ENCODE peak calls at places on chromosome 20, in four cellular contexts. Q is OCI-LY7, B is A673, V is transverse colon. L is an unnamed sample.
A peak's percentile ranks its signal among the peaks of the same experiment; 100 is the strongest.

GRCh38 chr20:57065646-57066045 is 200.8 kb downstream of the BMP7 start:
- DNase-seq in Q (no peak), B (no peak), V (no peak), L (no peak)

GRCh38 chr20:35004749-35005462 is 49.2 kb downstream of the MYH7B start:
- DNase-seq in Q (no peak), B (no peak), V (peak; percentile 4), L (no peak)

GRCh38 chr20:63896136-63896890 is 1.4 kb downstream of the DNAJC5 start:
- DNase-seq in Q (peak; percentile 59), B (no peak), V (peak; percentile 65), L (peak; percentile 57)

GRCh38 chr20:8215516-8215915 is 83.5 kb downstream of the PLCB1 start:
- DNase-seq in Q (no peak), B (no peak), V (no peak), L (no peak)

GRCh38 chr20:59747671-59748515 is 143.6 kb downstream of the PHACTR3 start:
- DNase-seq in Q (no peak), B (peak; percentile 21), V (no peak), L (no peak)

GRCh38 chr20:10578607-10579006 is 95.2 kb downstream of the JAG1 start:
- DNase-seq in Q (no peak), B (no peak), V (no peak), L (no peak)

GRCh38 chr20:62545271-62545670 is 69.5 kb upstream of the GATA5 start:
- DNase-seq in Q (no peak), B (no peak), V (no peak), L (no peak)

GRCh38 chr20:11549172-11550117 is 368.2 kb upstream of the BTBD3 start:
- DNase-seq in Q (no peak), B (peak; percentile 15), V (no peak), L (no peak)

GRCh38 chr20:62823688-62824475 is 7.0 kb downstream of the COL9A3 start:
- DNase-seq in Q (no peak), B (no peak), V (no peak), L (no peak)

GRCh38 chr20:46408281-46408731 is 1.9 kb upstream of the ELMO2 start:
- DNase-seq in Q (no peak), B (no peak), V (no peak), L (no peak)

GRCh38 chr20:43914697-43915208 is at the start of gene TOX2:
- DNase-seq in Q (no peak), B (peak; percentile 83), V (peak; percentile 62), L (peak; percentile 76)

GRCh38 chr20:43916073-43916874 is 1.6 kb downstream of the TOX2 start:
- DNase-seq in Q (no peak), B (peak; percentile 56), V (no peak), L (peak; percentile 50)

GRCh38 chr20:43913291-43914025 is 1.2 kb upstream of the TOX2 start:
- DNase-seq in Q (no peak), B (no peak), V (no peak), L (no peak)

GRCh38 chr20:43915209-43916072 is 789 bp downstream of the TOX2 start:
- DNase-seq in Q (no peak), B (no peak), V (peak; percentile 30), L (peak; percentile 71)

DNA sequence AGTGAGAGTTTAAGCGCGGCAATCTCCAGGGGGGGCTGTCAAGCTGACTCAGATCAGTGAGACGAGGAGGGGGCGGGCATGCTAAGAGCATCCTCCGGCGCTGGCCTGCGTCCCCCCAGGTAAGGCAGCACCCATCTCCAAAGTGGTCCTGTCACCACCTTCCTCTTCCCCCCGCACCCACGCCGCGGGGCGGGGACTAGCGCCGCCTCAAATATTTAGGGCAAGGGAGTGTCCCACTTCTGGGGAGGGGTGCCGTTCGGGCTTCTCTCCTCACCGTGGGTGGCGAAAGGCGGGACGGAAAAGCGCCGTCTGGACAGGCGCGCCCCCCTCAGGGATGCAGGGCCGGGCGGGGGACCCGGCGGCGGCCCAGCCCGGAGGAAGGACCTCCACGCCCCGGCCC is 366 bp upstream of the TOX2 start:
- DNase-seq in Q (no peak), B (peak; percentile 63), V (no peak), L (peak; percentile 74)
- TF ChIP-seq CTCF in Q (no peak), B (no peak), V (no peak), L (no peak)

DNA sequence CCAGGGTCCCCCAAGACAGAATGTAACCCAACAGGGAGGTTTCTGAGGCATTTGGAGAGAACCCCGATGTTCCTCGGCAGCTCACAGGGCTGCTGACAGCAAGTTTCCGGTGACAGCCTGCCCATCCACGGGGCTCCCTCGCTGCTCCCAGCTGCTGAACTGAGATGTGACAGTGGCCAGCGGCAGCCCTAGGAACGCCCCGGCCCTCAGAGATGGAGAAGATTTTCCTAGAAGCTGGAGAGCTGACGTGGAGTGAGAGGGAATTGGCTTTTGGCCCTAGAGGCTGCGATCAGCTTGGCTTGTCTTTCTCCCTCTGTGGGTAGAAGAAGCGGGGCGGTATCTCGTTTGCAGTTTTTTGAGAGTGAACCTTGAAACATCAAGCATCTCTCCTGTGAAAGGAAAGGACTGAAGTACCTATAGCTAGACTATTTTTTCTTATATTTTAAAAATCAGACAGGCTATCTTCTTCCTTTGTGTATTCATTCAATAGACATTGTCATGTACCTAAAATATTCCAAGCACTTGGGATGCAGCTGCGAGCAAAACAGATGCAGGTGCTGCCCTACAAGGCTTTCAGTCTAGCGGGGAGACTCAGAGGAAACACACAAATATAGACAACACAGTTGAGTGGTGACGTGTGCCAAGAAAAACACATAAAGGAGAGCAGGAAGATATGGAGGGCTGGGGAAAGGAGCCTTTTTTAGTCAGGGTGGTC is 28.4 kb upstream of the NFATC2 start:
- DNase-seq in Q (no peak), B (no peak), V (peak; percentile 15), L (no peak)
- H3K4me3 ChIP-seq in Q (no peak overlapping the region), B (no peak overlapping the region), V (no peak overlapping the region), L (no peak overlapping the region)

GRCh38 chr20:5113615-5113986 is 6.2 kb downstream of the PCNA start:
- DNase-seq in Q (no peak), B (no peak), V (no peak), L (no peak)

GRCh38 chr20:5119143-5119434 is 669 bp downstream of the PCNA start:
- DNase-seq in Q (no peak), B (no peak), V (no peak), L (no peak)

GRCh38 chr20:5118220-5119142 is 1.3 kb downstream of the PCNA start:
- DNase-seq in Q (peak; percentile 39), B (no peak), V (no peak), L (no peak)

GRCh38 chr20:5116875-5117274 is 2.9 kb downstream of the PCNA start:
- DNase-seq in Q (no peak), B (no peak), V (no peak), L (no peak)

GRCh38 chr20:5114403-5114802 is 5.4 kb downstream of the PCNA start:
- DNase-seq in Q (no peak), B (no peak), V (no peak), L (no peak)
- H3K36me3 ChIP-seq in Q (peaks cover 81% of the 10 kb centered on the region), B (peaks cover 71% of the 10 kb centered on the region), V (no peaks in the 10 kb centered on the region), L (peaks cover 6% of the 10 kb centered on the region)

GRCh38 chr20:17437251-17437650 is 93.9 kb downstream of the BFSP1 start:
- DNase-seq in Q (no peak), B (no peak), V (no peak), L (no peak)

GRCh38 chr20:17441745-17442144 is 89.4 kb downstream of the BFSP1 start:
- DNase-seq in Q (no peak), B (no peak), V (no peak), L (no peak)

GRCh38 chr20:17439897-17440296 is 91.3 kb downstream of the BFSP1 start:
- DNase-seq in Q (no peak), B (no peak), V (no peak), L (no peak)

GRCh38 chr20:17436664-17437063 is 94.5 kb downstream of the BFSP1 start:
- DNase-seq in Q (no peak), B (no peak), V (no peak), L (no peak)

DNA sequence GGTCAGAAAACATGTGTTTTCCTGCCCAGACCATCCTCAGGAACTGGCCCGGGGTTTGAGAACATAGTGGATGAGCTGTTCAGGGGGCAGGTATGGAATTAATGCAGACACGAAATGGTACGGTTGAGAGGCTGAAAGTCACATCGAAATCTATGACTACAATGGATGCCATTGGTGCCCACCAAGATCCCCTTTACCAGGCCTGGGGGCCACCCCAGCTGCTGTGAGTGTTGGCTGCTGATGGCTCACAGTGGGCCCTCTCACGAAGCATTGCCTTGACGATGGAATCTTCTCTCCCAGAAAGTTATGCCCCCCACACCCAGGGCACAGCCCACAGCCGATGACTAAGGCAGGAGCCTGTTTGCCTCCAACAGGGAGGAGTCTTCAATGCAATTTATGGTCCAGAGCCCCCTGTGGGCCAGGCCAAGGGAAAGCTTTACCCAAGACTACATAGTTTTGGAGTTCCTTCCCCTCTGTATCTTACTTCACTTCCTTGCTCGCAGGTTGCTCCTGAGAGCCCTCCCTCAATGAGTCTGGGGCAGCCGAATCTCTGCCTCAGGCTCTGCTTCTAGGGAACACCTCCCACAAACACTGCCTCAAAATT is 92.6 kb downstream of the BFSP1 start:
- DNase-seq in Q (no peak), B (peak; percentile 31), V (no peak), L (no peak)
- TF ChIP-seq CTCF in Q (no peak), B (no peak), V (no peak), L (no peak)

DNA sequence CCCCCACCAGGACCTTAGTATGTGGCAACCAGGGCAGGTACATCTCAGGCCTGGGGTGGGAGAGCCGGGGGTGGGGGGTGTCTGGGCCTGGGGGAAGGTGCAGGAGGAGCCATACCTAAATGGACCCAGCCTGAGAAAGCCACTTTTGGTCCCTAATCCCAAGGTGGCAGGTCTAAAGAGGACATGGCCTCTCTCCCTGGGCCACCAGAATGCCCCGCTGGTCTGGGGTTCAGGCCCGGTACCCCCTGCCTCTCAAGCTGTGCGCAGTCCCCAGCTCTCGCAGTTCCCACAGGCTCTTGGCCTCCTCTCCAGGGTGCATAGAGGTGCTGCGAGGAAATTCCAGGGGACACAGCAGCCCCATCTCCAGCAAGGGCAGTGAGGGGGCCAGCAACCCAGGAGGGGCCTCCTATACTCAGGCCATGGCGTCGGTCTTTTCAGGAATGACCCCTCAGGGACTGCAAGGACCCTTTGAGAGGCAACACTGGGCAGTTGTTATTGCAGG is 1.1 kb upstream of the AVP start:
- DNase-seq in Q (no peak), B (no peak), V (no peak), L (no peak)
- H3K4me3 ChIP-seq in Q (no peak overlapping the region), B (no peak overlapping the region), V (no peak overlapping the region), L (no peak overlapping the region)

L was measured in GM06990.